ENCODE peak calls at places on chromosome 6, in four cellular contexts. L is T follicular helper cell, I is SW 1271, M is T-helper 1 cell. D is an unnamed sample.

GRCh38 chr6:161439093-161439492 is 165.2 kb upstream of the AGPAT4 start:
- DNase-seq in I (peak), L (no peak), M (no peak), D (no peak)

GRCh38 chr6:41663558-41663957 is 25.3 kb downstream of the MDFI start:
- DNase-seq in L (no peak), M (no peak), I (no peak), D (no peak)

GRCh38 chr6:125927761-125928160 is 28.8 kb upstream of the HINT3 start:
- DNase-seq in L (no peak), M (no peak), I (no peak), D (no peak)

GRCh38 chr6:151284012-151284411 is 44.2 kb downstream of the AKAP12 start:
- DNase-seq in I (no peak), M (no peak), L (no peak), D (no peak)

GRCh38 chr6:170269151-170269872 is 21.6 kb downstream of the DLL1 start:
- DNase-seq in L (no peak), M (no peak), I (no peak), D (no peak)

GRCh38 chr6:20661721-20662120 is 127.5 kb downstream of the CDKAL1 start:
- DNase-seq in I (no peak), M (no peak), L (no peak), D (no peak)

GRCh38 chr6:147136057-147136456 is 68.2 kb upstream of the STXBP5 start:
- DNase-seq in I (no peak), L (no peak), M (no peak), D (no peak)

GRCh38 chr6:68502946-68503345 is 132.1 kb upstream of the ADGRB3 start:
- DNase-seq in L (no peak), M (no peak), I (no peak), D (no peak)

GRCh38 chr6:42118162-42119001 is 24.0 kb downstream of the C6orf132 start:
- DNase-seq in M (no peak), L (no peak), I (no peak), D (no peak)

GRCh38 chr6:17349437-17349836 is 44.0 kb upstream of the CAP2 start:
- DNase-seq in L (no peak), M (no peak), I (no peak), D (no peak)

GRCh38 chr6:131923356-131923755 is 27.8 kb downstream of the CCN2 start:
- DNase-seq in L (no peak), M (no peak), I (peak), D (no peak)

GRCh38 chr6:33166811-33167210 is 25.5 kb downstream of the COL11A2 start:
- DNase-seq in I (no peak), M (no peak), L (no peak), D (no peak)

GRCh38 chr6:119476554-119476953 is 127.0 kb upstream of the MAN1A1 start:
- DNase-seq in M (no peak), L (no peak), I (no peak), D (no peak)

GRCh38 chr6:53960311-53960710 is 150.9 kb upstream of the MLIP start:
- DNase-seq in I (no peak), M (no peak), L (no peak), D (no peak)

GRCh38 chr6:137893726-137894125 is 26.7 kb downstream of the TNFAIP3 start:
- DNase-seq in L (no peak), I (no peak), M (no peak), D (no peak)

GRCh38 chr6:158031445-158032353 is 50.0 kb downstream of the SYNJ2 start:
- DNase-seq in L (no peak), I (peak), M (no peak), D (peak)

GRCh38 chr6:168225471-168225901 is 94.1 kb downstream of the DACT2 start:
- DNase-seq in I (no peak), M (no peak), L (no peak), D (no peak)

GRCh38 chr6:6694368-6694780 is 105.9 kb downstream of the LY86 start:
- DNase-seq in M (no peak), I (no peak), L (no peak), D (no peak)

GRCh38 chr6:45422541-45423110 is 44.9 kb upstream of the SUPT3H start:
- DNase-seq in I (peak), M (peak), L (peak), D (peak)

GRCh38 chr6:10658910-10659696 is 35.3 kb downstream of the C6orf52 start:
- DNase-seq in L (no peak), I (no peak), M (no peak), D (no peak)

GRCh38 chr6:32645047-32645703 is 8.0 kb downstream of the HLA-DQA1 start:
- DNase-seq in L (no peak), I (no peak), M (no peak), D (no peak)

D was measured in CD4-positive, alpha-beta T cell.